ENCODE peak calls at places on chromosome 14, in six cellular contexts. L, D, U, E, T and C are unnamed samples.

GRCh38 chr14:88452231-88452630 is 66.8 kb downstream of the SPATA7 start:
- DNase-seq in L (no peak), D (no peak), U (no peak), E (no peak), T (no peak), C (no peak)

GRCh38 chr14:105292810-105293711 is 7.7 kb downstream of the BRF1 start:
- DNase-seq in L (no peak), D (no peak), U (no peak), E (no peak), T (no peak), C (no peak)

GRCh38 chr14:60981626-60982455 is 796 bp downstream of the SLC38A6 start:
- DNase-seq in L (no peak), D (peak; percentile 94), U (no peak), E (peak; percentile 66), T (no peak), C (peak; percentile 88)

GRCh38 chr14:51328089-51328941 is 88.3 kb downstream of the TMX1 start:
- DNase-seq in L (no peak), D (peak; percentile 82), U (no peak), E (peak; percentile 25), T (no peak), C (peak; percentile 77)

GRCh38 chr14:66440806-66441205 is 45.4 kb upstream of the CCDC196 start:
- DNase-seq in L (no peak), D (no peak), U (no peak), E (no peak), T (no peak), C (no peak)

GRCh38 chr14:21494902-21495762 is 16.0 kb downstream of the METTL3 start:
- DNase-seq in L (no peak), D (peak; percentile 80), U (no peak), E (peak; percentile 23), T (no peak), C (peak; percentile 41)

GRCh38 chr14:52068741-52069616 is at the start of gene NID2:
- DNase-seq in L (peak; percentile 63), D (peak; percentile 95), U (peak; percentile 89), E (peak; percentile 71), T (peak; percentile 91), C (peak; percentile 96)

GRCh38 chr14:23829736-23830474 is 123.7 kb upstream of the DHRS4 start:
- DNase-seq in L (no peak), D (peak; percentile 82), U (no peak), E (peak; percentile 78), T (no peak), C (peak; percentile 73)

GRCh38 chr14:103628684-103629502 is at the start of gene KLC1:
- DNase-seq in L (no peak), D (peak; percentile 54), U (peak; percentile 79), E (peak; percentile 67), T (peak; percentile 72), C (peak; percentile 74)

GRCh38 chr14:82889701-82890100 is 1356.0 kb upstream of the SEL1L start:
- DNase-seq in L (no peak), D (no peak), U (no peak), E (no peak), T (no peak), C (no peak)

GRCh38 chr14:64684091-64684490 is 20.1 kb upstream of the PLEKHG3 start:
- DNase-seq in L (no peak), D (peak; percentile 73), U (no peak), E (no peak), T (no peak), C (peak; percentile 87)

GRCh38 chr14:89721991-89722390 is 232.5 kb downstream of the EFCAB11 start:
- DNase-seq in L (no peak), D (no peak), U (no peak), E (peak; percentile 60), T (no peak), C (peak; percentile 43)

GRCh38 chr14:71492346-71492745 is 439.9 kb upstream of the RGS6 start:
- DNase-seq in L (no peak), D (peak; percentile 84), U (no peak), E (no peak), T (no peak), C (peak; percentile 62)

GRCh38 chr14:55535521-55536207 is 44.3 kb upstream of the KTN1 start:
- DNase-seq in L (no peak), D (peak; percentile 23), U (no peak), E (peak; percentile 23), T (no peak), C (no peak)

GRCh38 chr14:51095854-51096823 is 1.2 kb upstream of the TRIM9 start:
- DNase-seq in L (no peak), D (peak; percentile 35), U (peak; percentile 8), E (peak; percentile 33), T (peak; percentile 30), C (peak; percentile 38)

GRCh38 chr14:89641495-89642162 is 224.6 kb upstream of the FOXN3 start:
- DNase-seq in L (no peak), D (no peak), U (no peak), E (no peak), T (no peak), C (no peak)

GRCh38 chr14:90681889-90682429 is 134.3 kb downstream of the TTC7B start:
- DNase-seq in L (no peak), D (no peak), U (no peak), E (no peak), T (no peak), C (no peak)

GRCh38 chr14:75492832-75493579 is 29.3 kb upstream of the BATF start:
- DNase-seq in L (no peak), D (no peak), U (no peak), E (no peak), T (no peak), C (no peak)

GRCh38 chr14:68399971-68400370 is 392.9 kb downstream of the ZFP36L1 start:
- DNase-seq in L (no peak), D (no peak), U (no peak), E (no peak), T (no peak), C (no peak)

GRCh38 chr14:22864979-22865378 is 6.6 kb upstream of the LRP10 start:
- DNase-seq in L (no peak), D (no peak), U (no peak), E (no peak), T (no peak), C (no peak)

GRCh38 chr14:85576161-85576560 is 46.2 kb downstream of the FLRT2 start:
- DNase-seq in L (no peak), D (peak; percentile 31), U (no peak), E (no peak), T (no peak), C (peak; percentile 24)

DNA sequence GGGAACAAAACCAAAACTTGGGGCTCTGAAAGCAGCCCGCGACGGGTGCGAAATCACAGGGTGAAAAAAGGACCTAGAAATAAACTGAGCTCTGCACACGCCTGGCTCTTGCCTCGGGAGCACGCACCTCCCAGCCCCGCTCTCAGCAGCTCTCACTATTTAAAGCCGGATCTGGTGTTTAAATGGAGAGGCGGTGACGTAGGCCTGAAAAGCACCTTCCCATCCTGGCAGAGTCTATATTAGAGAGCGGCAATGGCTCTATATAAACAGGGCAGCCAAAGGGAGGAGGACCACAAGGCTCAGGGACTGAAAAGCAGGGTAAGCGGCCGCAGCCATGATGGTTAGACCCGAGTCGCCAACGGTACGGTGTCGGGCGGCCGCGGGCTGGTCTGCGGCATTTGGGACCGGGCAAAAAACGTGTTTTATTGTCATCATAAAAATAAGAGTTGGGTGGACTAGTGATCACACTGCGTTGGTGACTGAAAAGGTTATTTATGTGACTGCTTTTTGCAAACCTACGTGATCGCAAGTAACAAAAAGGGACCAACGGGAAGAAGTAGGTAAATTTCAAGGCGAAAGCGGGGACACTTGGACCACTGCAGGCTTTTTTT is 1.4 kb downstream of the GTF2A1 start:
- DNase-seq in L (peak; percentile 83), D (peak; percentile 98), U (peak; percentile 90), E (peak; percentile 95), T (peak; percentile 92), C (peak; percentile 99)
- H3K4ac ChIP-seq in L (peak overlapping the region; percentile 42), D (peak overlapping the region; percentile 91), U (no peak overlapping the region), E (peak overlapping the region; percentile 60), T (peak overlapping the region; percentile 42), C (peak overlapping the region; percentile 96)

GRCh38 chr14:35533357-35534129 is 421 bp upstream of the INSM2 start:
- DNase-seq in L (no peak), D (peak; percentile 34), U (peak; percentile 83), E (peak; percentile 74), T (peak; percentile 92), C (peak; percentile 65)

GRCh38 chr14:35532783-35533356 is 1.1 kb upstream of the INSM2 start:
- DNase-seq in L (no peak), D (no peak), U (no peak), E (no peak), T (no peak), C (no peak)

GRCh38 chr14:35534884-35535793 is 1.2 kb downstream of the INSM2 start:
- DNase-seq in L (no peak), D (peak; percentile 62), U (peak; percentile 84), E (peak; percentile 81), T (peak; percentile 85), C (peak; percentile 69)

GRCh38 chr14:35534130-35534883 is at the start of gene INSM2:
- DNase-seq in L (no peak), D (peak; percentile 5), U (peak; percentile 42), E (no peak), T (no peak), C (no peak)

DNA sequence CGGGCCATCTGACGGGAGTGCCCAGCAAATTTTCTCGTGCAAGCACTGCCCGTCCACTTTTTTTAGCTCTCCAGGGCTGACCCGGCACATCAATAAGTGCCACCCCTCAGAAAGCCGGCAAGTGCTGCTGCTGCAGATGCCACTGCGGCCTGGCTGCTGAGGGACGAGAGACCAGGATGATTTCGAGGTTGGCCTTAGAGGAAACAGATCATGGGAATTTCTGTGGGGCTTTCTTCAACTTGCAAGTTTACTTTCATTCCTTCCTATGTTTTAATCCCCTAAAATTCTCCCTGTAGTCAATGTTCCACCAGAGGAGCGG is 1.8 kb downstream of the INSM2 start:
- DNase-seq in L (no peak), D (no peak), U (no peak), E (no peak), T (no peak), C (no peak)
- H3K14ac ChIP-seq in L (no peak overlapping the region), D (no peak overlapping the region), U (no peak overlapping the region), E (no peak overlapping the region), T (no peak overlapping the region), C (no peak overlapping the region)

DNA sequence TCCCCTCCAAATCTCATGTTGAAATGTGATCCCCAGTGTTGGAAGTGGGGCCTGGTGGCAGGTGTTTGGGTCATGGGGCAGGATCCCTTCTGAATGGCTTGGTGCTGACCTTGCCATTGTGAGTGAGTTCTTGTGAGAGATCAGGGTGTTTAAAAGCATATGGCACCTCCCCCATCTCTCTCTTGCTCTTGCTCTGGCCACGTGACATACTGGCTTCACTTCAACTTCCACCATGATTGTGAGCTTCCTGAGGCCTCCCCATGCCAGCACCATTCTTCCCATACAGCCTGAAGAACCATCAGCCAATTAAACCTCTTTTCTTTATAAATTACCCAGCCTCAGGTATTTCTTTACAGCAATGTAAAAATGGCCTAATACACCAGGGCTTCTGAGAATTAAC is 79.8 kb upstream of the C14orf132 start:
- DNase-seq in L (no peak), D (no peak), U (no peak), E (no peak), T (no peak), C (no peak)
- H3K4ac ChIP-seq in L (no peak overlapping the region), D (no peak overlapping the region), U (no peak overlapping the region), E (no peak overlapping the region), T (no peak overlapping the region), C (no peak overlapping the region)

DNA sequence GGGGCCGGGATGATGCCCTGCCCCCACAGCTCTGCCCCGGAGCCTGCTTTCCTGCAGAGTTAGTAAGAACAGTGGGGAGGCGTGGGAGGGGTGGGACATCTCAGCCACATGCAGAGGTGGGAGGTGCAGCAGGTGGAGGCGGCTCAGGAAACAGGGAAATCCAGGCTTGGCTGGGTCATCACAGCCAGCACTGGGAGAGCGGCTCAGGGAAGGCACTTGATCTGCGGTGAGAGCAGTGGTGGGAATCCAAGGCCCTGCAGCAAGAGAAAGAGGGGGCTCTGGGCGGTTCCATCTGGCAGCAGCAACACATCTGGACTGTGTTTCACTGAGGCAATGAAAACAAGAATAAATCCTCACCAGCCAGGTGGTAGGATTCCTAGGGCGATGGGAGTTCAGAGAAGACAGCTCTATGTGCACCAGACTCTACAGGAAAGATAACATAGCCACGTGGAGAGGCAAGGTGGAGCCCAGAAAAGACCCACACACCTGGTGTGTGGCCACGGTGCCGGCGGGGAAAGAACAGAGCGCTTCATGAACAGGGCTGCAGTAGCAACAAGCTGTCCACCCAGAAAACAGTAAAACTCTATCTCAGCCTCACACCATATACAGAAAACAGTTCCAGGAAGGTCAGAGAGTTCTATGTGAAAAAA is 57.7 kb downstream of the CCDC85C start:
- DNase-seq in L (no peak), D (no peak), U (no peak), E (no peak), T (no peak), C (no peak)
- H3K14ac ChIP-seq in L (no peak overlapping the region), D (no peak overlapping the region), U (no peak overlapping the region), E (no peak overlapping the region), T (no peak overlapping the region), C (no peak overlapping the region)